ENCODE peak calls at places on chromosomes 2 and 18, in eight cellular contexts. N is coronary artery, A is GM12865, E is colonic mucosa, Y is psoas muscle, K is keratinocyte, C is astrocyte of the cerebellum, W is A549. Q is an unnamed sample.

GRCh38 chr18:3481696-3482210 is 31.8 kb downstream of the TGIF1 start:
- DNase-seq in N (no peak), C (no peak), K (no peak), A (peak), E (peak), W (no peak), Y (no peak), Q (peak)

GRCh38 chr2:239326831-239327535 is 73.8 kb downstream of the HDAC4 start:
- DNase-seq in C (no peak), W (no peak), A (peak), E (peak), N (peak), K (no peak), Y (peak), Q (peak)

GRCh38 chr2:48114256-48114655 is 208.0 kb upstream of the FBXO11 start:
- DNase-seq in Y (no peak), N (no peak), E (peak), W (peak), A (peak), C (no peak), K (peak), Q (peak)

GRCh38 chr2:178579006-178579405 is 98.7 kb downstream of the PLEKHA3 start:
- DNase-seq in K (no peak), E (no peak), Y (no peak), C (no peak), A (no peak), W (no peak), N (no peak), Q (no peak)

GRCh38 chr2:143950675-143951074 is 569.2 kb downstream of the ZEB2 start:
- DNase-seq in Y (no peak), E (no peak), C (no peak), K (no peak), A (no peak), N (no peak), W (no peak), Q (no peak)

GRCh38 chr2:122737429-122738077 is 982.1 kb downstream of the TSN start:
- DNase-seq in E (no peak), C (no peak), N (no peak), Y (no peak), A (peak), W (no peak), K (no peak), Q (peak)

GRCh38 chr2:203659650-203660049 is 46.8 kb upstream of the CD28 start:
- DNase-seq in C (no peak), N (no peak), K (no peak), Y (no peak), A (peak), W (no peak), E (no peak), Q (no peak)

GRCh38 chr2:202933139-202933510 is 21.1 kb downstream of the CARF start:
- DNase-seq in N (no peak), C (no peak), A (no peak), Y (no peak), E (no peak), W (no peak), K (no peak), Q (no peak)

GRCh38 chr2:235191933-235192332 is 240.1 kb downstream of the SH3BP4 start:
- DNase-seq in A (no peak), W (no peak), E (no peak), K (no peak), Y (no peak), N (no peak), C (no peak), Q (no peak)

GRCh38 chr2:223997938-223998337 is 40.7 kb downstream of the MRPL44 start:
- DNase-seq in K (no peak), N (no peak), A (no peak), E (no peak), C (no peak), Y (no peak), W (no peak), Q (no peak)

GRCh38 chr2:173584676-173585453 is 230.2 kb downstream of the CDCA7 start:
- DNase-seq in E (no peak), Y (no peak), N (no peak), C (peak), K (no peak), W (no peak), A (no peak), Q (no peak)

GRCh38 chr18:74040459-74041332 is 106.9 kb downstream of the FBXO15 start:
- DNase-seq in N (no peak), A (peak), E (peak), C (no peak), W (peak), Y (no peak), K (no peak), Q (peak)

GRCh38 chr2:219658447-219658846 is 31.0 kb downstream of the SLC4A3 start:
- DNase-seq in K (no peak), A (no peak), E (no peak), W (no peak), N (peak), Y (no peak), C (no peak), Q (no peak)

GRCh38 chr2:40230717-40231300 is 221.1 kb downstream of the SLC8A1 start:
- DNase-seq in W (no peak), A (no peak), C (no peak), N (no peak), Y (no peak), E (no peak), K (no peak), Q (no peak)

GRCh38 chr18:80249217-80250093 is 2.1 kb upstream of the PARD6G start:
- DNase-seq in K (peak), E (no peak), N (no peak), C (no peak), Y (no peak), W (no peak), A (no peak), Q (no peak)

GRCh38 chr18:12659904-12660605 is 2.1 kb upstream of the SPIRE1 start:
- DNase-seq in Y (no peak), K (no peak), C (peak), E (peak), N (no peak), W (peak), A (peak), Q (peak)

GRCh38 chr2:147910990-147911473 is 66.2 kb downstream of the ACVR2A start:
- DNase-seq in C (peak), K (peak), Y (no peak), N (no peak), W (peak), E (peak), A (peak), Q (peak)

GRCh38 chr18:382423-382984 is 114.7 kb upstream of the THOC1 start:
- DNase-seq in A (no peak), C (no peak), W (no peak), Y (no peak), N (no peak), K (no peak), E (no peak), Q (no peak)

GRCh38 chr2:100619951-100620350 is 57.2 kb downstream of the PDCL3 start:
- DNase-seq in E (no peak), N (no peak), K (no peak), C (no peak), A (no peak), W (no peak), Y (no peak), Q (no peak)

GRCh38 chr2:240300261-240300821 is 135.1 kb upstream of the GPC1 start:
- DNase-seq in K (no peak), Y (peak), A (no peak), C (peak), W (no peak), N (peak), E (no peak), Q (no peak)

GRCh38 chr2:71157124-71157802 is 26.8 kb downstream of the MPHOSPH10 start:
- DNase-seq in E (peak), N (no peak), W (peak), C (no peak), A (peak), Y (peak), K (no peak), Q (peak)

GRCh38 chr2:240403358-240404104 is 31.9 kb upstream of the GPC1 start:
- DNase-seq in K (no peak), E (no peak), A (no peak), N (no peak), C (no peak), W (no peak), Y (no peak), Q (no peak)

GRCh38 chr2:25078171-25079049 is 36.5 kb downstream of the EFR3B start:
- DNase-seq in K (peak), A (no peak), E (no peak), C (peak), N (no peak), Y (no peak), W (peak), Q (no peak)

GRCh38 chr2:32427672-32428622 is 71.1 kb downstream of the BIRC6 start:
- DNase-seq in K (no peak), A (no peak), N (no peak), C (no peak), Y (no peak), W (no peak), E (no peak), Q (no peak)

GRCh38 chr2:207812858-207813175 is 43.1 kb upstream of the FZD5 start:
- DNase-seq in N (no peak), E (no peak), A (no peak), Y (no peak), W (no peak), K (no peak), C (no peak), Q (no peak)

GRCh38 chr18:45046226-45046625 is 365.5 kb downstream of the SETBP1 start:
- DNase-seq in C (no peak), W (no peak), K (no peak), E (no peak), A (no peak), N (no peak), Y (no peak), Q (no peak)

GRCh38 chr2:166302036-166302435 is 73.7 kb downstream of the SCN9A start:
- DNase-seq in E (no peak), N (no peak), W (no peak), K (no peak), A (no peak), Y (no peak), C (no peak), Q (no peak)

GRCh38 chr2:172588931-172589330 is 33.0 kb downstream of the PDK1 start:
- DNase-seq in W (no peak), A (peak), E (no peak), C (no peak), N (no peak), K (no peak), Y (no peak), Q (no peak)

GRCh38 chr2:76985387-76986136 is 536.6 kb downstream of the LRRTM4 start:
- DNase-seq in A (no peak), W (no peak), E (no peak), K (no peak), Y (no peak), N (no peak), C (no peak), Q (no peak)
- TF ChIP-seq CTCF in A (no peak), W (no peak), E (no peak), K (no peak), Y (no peak), N (no peak), C (no peak), Q (no peak)

GRCh38 chr2:23988371-23988770 is 21.5 kb upstream of the MFSD2B start:
- DNase-seq in C (no peak), W (peak), K (no peak), E (no peak), Y (no peak), A (peak), N (no peak), Q (no peak)
- TF ChIP-seq CTCF in C (no peak), W (peak), K (no peak), E (no peak), Y (peak), A (peak), N (no peak), Q (peak)

DNA sequence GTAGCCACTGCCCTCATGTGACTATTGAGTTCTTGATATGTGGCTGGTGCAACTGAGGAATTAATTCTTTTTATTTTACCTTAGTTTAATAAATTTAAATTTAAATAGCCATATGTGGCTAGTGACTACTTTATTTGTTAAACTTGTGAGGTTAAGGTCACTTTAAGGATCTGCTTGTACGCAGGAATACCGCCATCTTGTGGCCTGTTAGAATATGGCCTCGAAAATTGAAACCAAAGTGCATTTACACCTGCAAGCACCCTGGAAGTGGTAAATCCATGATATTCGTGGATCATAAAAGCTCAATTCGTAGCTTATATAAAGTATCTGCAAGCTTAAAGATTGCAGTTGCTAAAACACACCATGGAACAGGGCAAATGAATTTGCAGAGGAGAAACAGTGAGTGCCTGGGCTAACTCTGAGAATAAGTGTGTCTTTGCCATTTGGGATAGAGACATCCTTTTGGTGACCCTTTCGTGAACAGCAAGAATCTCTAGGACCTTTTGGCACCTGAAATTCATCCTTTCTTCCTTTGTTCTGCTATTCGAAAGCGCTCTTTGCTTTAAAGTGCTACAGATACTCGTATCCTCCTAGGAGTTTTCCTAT is 59.9 kb upstream of the REG3A start:
- DNase-seq in K (peak), C (peak), E (peak), A (peak), W (peak), Y (no peak), N (no peak), Q (peak)
- TF ChIP-seq CTCF in K (peak), C (peak), E (peak), A (peak), W (peak), Y (peak), N (no peak), Q (peak)

DNA sequence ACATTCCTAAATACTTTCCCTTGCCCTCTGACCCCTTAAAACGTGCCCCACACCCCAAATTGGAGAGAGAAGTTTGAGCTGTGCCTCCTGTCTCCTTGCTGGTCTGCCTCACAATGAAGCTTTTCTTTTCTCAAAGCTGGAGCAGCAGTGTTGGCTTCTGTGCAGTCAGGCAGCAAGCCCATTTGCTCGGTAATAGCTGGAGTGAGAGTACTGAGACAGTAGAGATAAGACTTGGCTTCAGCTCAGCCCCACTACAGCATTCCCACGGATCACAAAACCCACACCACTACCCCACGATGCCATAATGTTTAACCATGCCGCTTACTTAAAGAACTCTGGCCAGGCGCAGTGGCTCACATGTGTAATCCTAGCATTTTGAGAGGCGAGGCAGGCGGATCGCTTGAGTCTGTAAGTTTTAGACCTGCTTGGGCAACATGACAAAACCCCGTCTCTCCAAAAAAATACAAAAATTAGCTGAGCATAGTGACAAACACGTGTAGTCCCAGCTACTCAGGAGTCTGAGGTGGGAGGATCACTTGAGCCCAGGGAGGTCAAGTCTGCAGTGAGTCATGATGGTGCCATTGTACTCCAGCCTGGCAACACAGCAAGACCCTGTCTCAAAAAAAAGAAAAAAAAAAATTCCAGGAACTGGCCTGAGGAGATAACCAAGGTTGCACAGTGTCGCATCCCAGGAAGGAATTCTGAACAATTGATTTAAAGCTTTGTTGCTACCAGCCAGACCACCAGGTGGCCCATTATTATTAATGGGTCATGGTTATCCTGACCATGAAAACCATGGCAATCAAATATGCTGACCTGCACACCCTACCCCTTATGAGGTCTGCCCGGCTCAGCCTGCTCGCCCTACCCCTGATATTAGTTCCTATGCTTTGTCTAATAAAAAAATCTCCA is 73.3 kb downstream of the NCAPH start:
- DNase-seq in W (peak), C (peak), E (no peak), A (no peak), N (no peak), K (no peak), Y (no peak), Q (no peak)
- TF ChIP-seq CTCF in W (peak), C (no peak), E (no peak), A (no peak), N (no peak), K (no peak), Y (no peak), Q (no peak)

DNA sequence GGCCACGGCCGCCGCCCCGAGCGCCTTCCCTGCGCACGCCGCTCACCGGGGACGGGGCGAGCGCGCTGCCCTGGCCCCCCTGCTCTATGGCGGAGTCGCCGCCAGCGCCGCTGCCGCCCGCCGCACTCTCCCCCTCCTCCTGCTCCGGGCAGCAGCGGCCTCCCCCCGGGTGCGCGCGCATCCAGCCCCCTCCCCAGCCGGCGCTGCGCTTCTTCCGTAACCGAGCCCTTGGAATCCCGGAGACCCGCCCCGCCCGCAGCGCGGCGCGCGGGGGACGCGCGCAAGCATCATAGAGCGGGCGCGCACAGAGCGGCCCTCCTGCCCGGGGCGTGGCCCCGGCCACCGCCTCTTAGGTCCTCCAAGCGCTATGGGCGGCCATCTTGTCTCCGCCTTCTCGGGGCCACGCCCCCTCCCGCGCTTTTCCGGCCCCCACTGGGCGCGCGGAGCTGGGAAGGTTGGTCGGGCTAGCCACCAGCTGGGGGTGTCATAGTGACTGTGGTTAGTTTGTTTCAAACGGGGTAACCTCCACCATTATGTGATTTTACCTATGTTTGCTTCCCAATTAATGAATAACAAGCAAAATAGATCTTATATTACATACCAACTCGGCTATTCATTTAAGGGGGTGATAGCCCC is at the start of gene MBD2:
- DNase-seq in N (peak), K (peak), A (peak), C (peak), E (peak), W (peak), Y (peak), Q (peak)
- TF ChIP-seq CTCF in N (no peak), K (no peak), A (no peak), C (no peak), E (no peak), W (no peak), Y (peak), Q (peak)

GRCh38 chr2:96763511-96764252 is 3.0 kb downstream of the CNNM4 start:
- DNase-seq in W (no peak), A (no peak), N (no peak), C (no peak), E (peak), K (no peak), Y (no peak), Q (peak)
- TF ChIP-seq CTCF in W (peak), A (peak), N (peak), C (peak), E (peak), K (peak), Y (peak), Q (peak)

GRCh38 chr18:9333441-9334350 is 877 bp upstream of the TWSG1 start:
- DNase-seq in C (peak), K (no peak), A (peak), Y (peak), W (no peak), N (no peak), E (peak), Q (peak)

GRCh38 chr18:9335255-9336045 is 877 bp downstream of the TWSG1 start:
- DNase-seq in Y (no peak), A (no peak), N (no peak), K (no peak), C (no peak), W (no peak), E (no peak), Q (peak)

GRCh38 chr18:9336827-9337226 is 2.3 kb downstream of the TWSG1 start:
- DNase-seq in E (no peak), W (no peak), N (no peak), A (no peak), C (no peak), Y (no peak), K (no peak), Q (no peak)

GRCh38 chr18:9337875-9338274 is 3.3 kb downstream of the TWSG1 start:
- DNase-seq in N (no peak), C (no peak), W (no peak), E (no peak), A (peak), Y (no peak), K (no peak), Q (peak)

GRCh38 chr18:9334351-9335254 is at the start of gene TWSG1:
- DNase-seq in A (peak), C (peak), Y (peak), W (peak), E (peak), K (peak), N (peak), Q (peak)
- TF ChIP-seq CTCF in A (peak), C (peak), Y (peak), W (peak), E (peak), K (no peak), N (no peak), Q (peak)

Q was measured in GM13977.